ENCODE peak calls at places on chromosomes 5 and 9, in four cellular contexts. One of them, this sample, is unnamed.
A peak's percentile ranks its signal among the peaks of the same experiment; 100 is the strongest.

GRCh38 chr9:118059520-118060278 is 355.5 kb downstream of the TLR4 start:
- DNase-seq in activated T-helper 1 cell treated with anti-CD3 and anti-CD28 coated beads, Interleukin-12 subunit alpha, Interleukin-12 subunit beta, Interleukin-2, Interleukin-4 antibody, amounts not matched to agents 30 ng/mL and 10 ng/mL and 1 ng/mL, durations not matched to agents 14 hours and 24 hours and 36 hours: no peak
- DNase-seq in NCI-H524 treated with DMSO at 0.1 percent for 48 hours: no peak
- DNase-seq in left ventricle myocardium superior: no peak
- DNase-seq in this sample: no peak

GRCh38 chr5:96565843-96566242 is 96.3 kb upstream of the CAST start:
- DNase-seq in left ventricle myocardium superior: no peak
- DNase-seq in NCI-H524 treated with DMSO at 0.1 percent for 48 hours: no peak
- DNase-seq in activated T-helper 1 cell treated with anti-CD3 and anti-CD28 coated beads, Interleukin-12 subunit alpha, Interleukin-12 subunit beta, Interleukin-2, Interleukin-4 antibody, amounts not matched to agents 30 ng/mL and 10 ng/mL and 1 ng/mL, durations not matched to agents 14 hours and 24 hours and 36 hours: no peak
- DNase-seq in this sample: no peak

GRCh38 chr9:15295761-15296405 is 11.1 kb downstream of the TTC39B start:
- DNase-seq in left ventricle myocardium superior: no peak
- DNase-seq in NCI-H524 treated with DMSO at 0.1 percent for 48 hours: no peak
- DNase-seq in activated T-helper 1 cell treated with anti-CD3 and anti-CD28 coated beads, Interleukin-12 subunit alpha, Interleukin-12 subunit beta, Interleukin-2, Interleukin-4 antibody, amounts not matched to agents 30 ng/mL and 10 ng/mL and 1 ng/mL, durations not matched to agents 14 hours and 24 hours and 36 hours: no peak
- DNase-seq in this sample: peak; percentile 36

GRCh38 chr5:14421851-14422250 is 159.7 kb upstream of the OTULINL start:
- DNase-seq in left ventricle myocardium superior: no peak
- DNase-seq in NCI-H524 treated with DMSO at 0.1 percent for 48 hours: no peak
- DNase-seq in activated T-helper 1 cell treated with anti-CD3 and anti-CD28 coated beads, Interleukin-12 subunit alpha, Interleukin-12 subunit beta, Interleukin-2, Interleukin-4 antibody, amounts not matched to agents 30 ng/mL and 10 ng/mL and 1 ng/mL, durations not matched to agents 14 hours and 24 hours and 36 hours: no peak
- DNase-seq in this sample: no peak

GRCh38 chr9:122218070-122218884 is 10.5 kb downstream of the LHX6 start:
- DNase-seq in activated T-helper 1 cell treated with anti-CD3 and anti-CD28 coated beads, Interleukin-12 subunit alpha, Interleukin-12 subunit beta, Interleukin-2, Interleukin-4 antibody, amounts not matched to agents 30 ng/mL and 10 ng/mL and 1 ng/mL, durations not matched to agents 14 hours and 24 hours and 36 hours: no peak
- DNase-seq in left ventricle myocardium superior: no peak
- DNase-seq in NCI-H524 treated with DMSO at 0.1 percent for 48 hours: no peak
- DNase-seq in this sample: no peak

GRCh38 chr9:34254966-34255825 is 73.9 kb downstream of the KIF24 start:
- DNase-seq in NCI-H524 treated with DMSO at 0.1 percent for 48 hours: no peak
- DNase-seq in activated T-helper 1 cell treated with anti-CD3 and anti-CD28 coated beads, Interleukin-12 subunit alpha, Interleukin-12 subunit beta, Interleukin-2, Interleukin-4 antibody, amounts not matched to agents 30 ng/mL and 10 ng/mL and 1 ng/mL, durations not matched to agents 14 hours and 24 hours and 36 hours: no peak
- DNase-seq in left ventricle myocardium superior: peak; percentile 51
- DNase-seq in this sample: no peak

GRCh38 chr9:115943591-115944165 is 209.9 kb upstream of the PAPPA start:
- DNase-seq in left ventricle myocardium superior: no peak
- DNase-seq in activated T-helper 1 cell treated with anti-CD3 and anti-CD28 coated beads, Interleukin-12 subunit alpha, Interleukin-12 subunit beta, Interleukin-2, Interleukin-4 antibody, amounts not matched to agents 30 ng/mL and 10 ng/mL and 1 ng/mL, durations not matched to agents 14 hours and 24 hours and 36 hours: no peak
- DNase-seq in NCI-H524 treated with DMSO at 0.1 percent for 48 hours: no peak
- DNase-seq in this sample: no peak

GRCh38 chr5:181260720-181261319 is at the start of gene TRIM52:
- DNase-seq in left ventricle myocardium superior: peak; percentile 95
- DNase-seq in activated T-helper 1 cell treated with anti-CD3 and anti-CD28 coated beads, Interleukin-12 subunit alpha, Interleukin-12 subunit beta, Interleukin-2, Interleukin-4 antibody, amounts not matched to agents 30 ng/mL and 10 ng/mL and 1 ng/mL, durations not matched to agents 14 hours and 24 hours and 36 hours: peak; percentile 87
- DNase-seq in NCI-H524 treated with DMSO at 0.1 percent for 48 hours: no peak
- DNase-seq in this sample: peak; percentile 91

GRCh38 chr9:76866689-76867088 is 39.2 kb downstream of the PRUNE2 start:
- DNase-seq in activated T-helper 1 cell treated with anti-CD3 and anti-CD28 coated beads, Interleukin-12 subunit alpha, Interleukin-12 subunit beta, Interleukin-2, Interleukin-4 antibody, amounts not matched to agents 30 ng/mL and 10 ng/mL and 1 ng/mL, durations not matched to agents 14 hours and 24 hours and 36 hours: no peak
- DNase-seq in NCI-H524 treated with DMSO at 0.1 percent for 48 hours: no peak
- DNase-seq in left ventricle myocardium superior: no peak
- DNase-seq in this sample: no peak

GRCh38 chr5:126235628-126236027 is 187.6 kb upstream of the GRAMD2B start:
- DNase-seq in activated T-helper 1 cell treated with anti-CD3 and anti-CD28 coated beads, Interleukin-12 subunit alpha, Interleukin-12 subunit beta, Interleukin-2, Interleukin-4 antibody, amounts not matched to agents 30 ng/mL and 10 ng/mL and 1 ng/mL, durations not matched to agents 14 hours and 24 hours and 36 hours: no peak
- DNase-seq in NCI-H524 treated with DMSO at 0.1 percent for 48 hours: no peak
- DNase-seq in left ventricle myocardium superior: no peak
- DNase-seq in this sample: no peak

GRCh38 chr9:129416831-129417604 is 203.9 kb downstream of the C9orf50 start:
- DNase-seq in NCI-H524 treated with DMSO at 0.1 percent for 48 hours: peak; percentile 90
- DNase-seq in left ventricle myocardium superior: no peak
- DNase-seq in activated T-helper 1 cell treated with anti-CD3 and anti-CD28 coated beads, Interleukin-12 subunit alpha, Interleukin-12 subunit beta, Interleukin-2, Interleukin-4 antibody, amounts not matched to agents 30 ng/mL and 10 ng/mL and 1 ng/mL, durations not matched to agents 14 hours and 24 hours and 36 hours: no peak
- DNase-seq in this sample: no peak

GRCh38 chr9:95096807-95097206 is 220.7 kb downstream of the FANCC start:
- DNase-seq in NCI-H524 treated with DMSO at 0.1 percent for 48 hours: no peak
- DNase-seq in left ventricle myocardium superior: no peak
- DNase-seq in activated T-helper 1 cell treated with anti-CD3 and anti-CD28 coated beads, Interleukin-12 subunit alpha, Interleukin-12 subunit beta, Interleukin-2, Interleukin-4 antibody, amounts not matched to agents 30 ng/mL and 10 ng/mL and 1 ng/mL, durations not matched to agents 14 hours and 24 hours and 36 hours: no peak
- DNase-seq in this sample: no peak

GRCh38 chr9:120571443-120572257 is 8.3 kb downstream of the CDK5RAP2 start:
- DNase-seq in left ventricle myocardium superior: peak; percentile 84
- DNase-seq in NCI-H524 treated with DMSO at 0.1 percent for 48 hours: no peak
- DNase-seq in activated T-helper 1 cell treated with anti-CD3 and anti-CD28 coated beads, Interleukin-12 subunit alpha, Interleukin-12 subunit beta, Interleukin-2, Interleukin-4 antibody, amounts not matched to agents 30 ng/mL and 10 ng/mL and 1 ng/mL, durations not matched to agents 14 hours and 24 hours and 36 hours: no peak
- DNase-seq in this sample: no peak

GRCh38 chr5:102922839-102923477 is 167.9 kb downstream of the PAM start:
- DNase-seq in activated T-helper 1 cell treated with anti-CD3 and anti-CD28 coated beads, Interleukin-12 subunit alpha, Interleukin-12 subunit beta, Interleukin-2, Interleukin-4 antibody, amounts not matched to agents 30 ng/mL and 10 ng/mL and 1 ng/mL, durations not matched to agents 14 hours and 24 hours and 36 hours: no peak
- DNase-seq in left ventricle myocardium superior: no peak
- DNase-seq in NCI-H524 treated with DMSO at 0.1 percent for 48 hours: no peak
- DNase-seq in this sample: no peak

GRCh38 chr5:1105350-1106265 is 6.3 kb downstream of the SLC12A7 start:
- DNase-seq in left ventricle myocardium superior: peak; percentile 45
- DNase-seq in activated T-helper 1 cell treated with anti-CD3 and anti-CD28 coated beads, Interleukin-12 subunit alpha, Interleukin-12 subunit beta, Interleukin-2, Interleukin-4 antibody, amounts not matched to agents 30 ng/mL and 10 ng/mL and 1 ng/mL, durations not matched to agents 14 hours and 24 hours and 36 hours: peak; percentile 72
- DNase-seq in NCI-H524 treated with DMSO at 0.1 percent for 48 hours: no peak
- DNase-seq in this sample: peak; percentile 75

GRCh38 chr5:52491071-52491828 is 296.5 kb upstream of the ITGA1 start:
- DNase-seq in activated T-helper 1 cell treated with anti-CD3 and anti-CD28 coated beads, Interleukin-12 subunit alpha, Interleukin-12 subunit beta, Interleukin-2, Interleukin-4 antibody, amounts not matched to agents 30 ng/mL and 10 ng/mL and 1 ng/mL, durations not matched to agents 14 hours and 24 hours and 36 hours: no peak
- DNase-seq in NCI-H524 treated with DMSO at 0.1 percent for 48 hours: peak; percentile 95
- DNase-seq in left ventricle myocardium superior: no peak
- DNase-seq in this sample: no peak

GRCh38 chr9:89797255-89797654 is 192.4 kb downstream of the GADD45G start:
- DNase-seq in NCI-H524 treated with DMSO at 0.1 percent for 48 hours: no peak
- DNase-seq in left ventricle myocardium superior: no peak
- DNase-seq in activated T-helper 1 cell treated with anti-CD3 and anti-CD28 coated beads, Interleukin-12 subunit alpha, Interleukin-12 subunit beta, Interleukin-2, Interleukin-4 antibody, amounts not matched to agents 30 ng/mL and 10 ng/mL and 1 ng/mL, durations not matched to agents 14 hours and 24 hours and 36 hours: no peak
- DNase-seq in this sample: no peak

GRCh38 chr5:100856462-100856861 is 46.6 kb downstream of the ST8SIA4 start:
- DNase-seq in left ventricle myocardium superior: no peak
- DNase-seq in activated T-helper 1 cell treated with anti-CD3 and anti-CD28 coated beads, Interleukin-12 subunit alpha, Interleukin-12 subunit beta, Interleukin-2, Interleukin-4 antibody, amounts not matched to agents 30 ng/mL and 10 ng/mL and 1 ng/mL, durations not matched to agents 14 hours and 24 hours and 36 hours: no peak
- DNase-seq in NCI-H524 treated with DMSO at 0.1 percent for 48 hours: no peak
- DNase-seq in this sample: no peak

GRCh38 chr5:177455036-177455660 is 8.5 kb downstream of the PRR7 start:
- DNase-seq in left ventricle myocardium superior: peak; percentile 87
- DNase-seq in NCI-H524 treated with DMSO at 0.1 percent for 48 hours: no peak
- DNase-seq in activated T-helper 1 cell treated with anti-CD3 and anti-CD28 coated beads, Interleukin-12 subunit alpha, Interleukin-12 subunit beta, Interleukin-2, Interleukin-4 antibody, amounts not matched to agents 30 ng/mL and 10 ng/mL and 1 ng/mL, durations not matched to agents 14 hours and 24 hours and 36 hours: peak; percentile 88
- DNase-seq in this sample: peak; percentile 94

GRCh38 chr5:127564002-127564769 is 46.7 kb downstream of the PRRC1 start:
- DNase-seq in left ventricle myocardium superior: no peak
- DNase-seq in activated T-helper 1 cell treated with anti-CD3 and anti-CD28 coated beads, Interleukin-12 subunit alpha, Interleukin-12 subunit beta, Interleukin-2, Interleukin-4 antibody, amounts not matched to agents 30 ng/mL and 10 ng/mL and 1 ng/mL, durations not matched to agents 14 hours and 24 hours and 36 hours: peak; percentile 16
- DNase-seq in NCI-H524 treated with DMSO at 0.1 percent for 48 hours: peak; percentile 23
- DNase-seq in this sample: peak; percentile 24

GRCh38 chr5:43336159-43336558 is 22.9 kb upstream of the HMGCS1 start:
- DNase-seq in NCI-H524 treated with DMSO at 0.1 percent for 48 hours: no peak
- DNase-seq in activated T-helper 1 cell treated with anti-CD3 and anti-CD28 coated beads, Interleukin-12 subunit alpha, Interleukin-12 subunit beta, Interleukin-2, Interleukin-4 antibody, amounts not matched to agents 30 ng/mL and 10 ng/mL and 1 ng/mL, durations not matched to agents 14 hours and 24 hours and 36 hours: no peak
- DNase-seq in left ventricle myocardium superior: no peak
- DNase-seq in this sample: peak; percentile 20

This sample was measured in T-helper 2 cell treated with Interferon-gamma antibody and Interleukin-4, amounts not matched to agents 5 μg/mL and 100 μg/mL, for 36 hours.